ENCODE peak calls at places on chromosomes 4 and X, in six cellular contexts. I is neuronal stem cell, B is mesenchymal stem cell, V is IMR-90, R is mesendoderm, E is H1. U is an unnamed sample.

GRCh38 chrX:24657671-24658410 is 10.7 kb upstream of the PCYT1B start:
- DNase-seq in B (no peak), I (no peak), R (no peak), V (no peak), E (no peak), U (no peak)

GRCh38 chr4:145195167-145195952 is 15.0 kb upstream of the OTUD4 start:
- DNase-seq in V (no peak), B (no peak), I (no peak), E (no peak), R (peak), U (no peak)

GRCh38 chrX:42392846-42393245 is 385.1 kb downstream of the PPP1R2C start:
- DNase-seq in V (no peak), I (no peak), B (no peak), R (no peak), E (no peak), U (no peak)

GRCh38 chr4:40233227-40233626 is 36.4 kb downstream of the RHOH start:
- DNase-seq in I (no peak), E (no peak), V (no peak), R (no peak), B (no peak), U (no peak)

GRCh38 chr4:151568966-151569365 is 160.0 kb downstream of the FHIP1A start:
- DNase-seq in R (no peak), E (no peak), B (no peak), V (no peak), I (no peak), U (no peak)

GRCh38 chr4:107351196-107351595 is 315.1 kb upstream of the DKK2 start:
- DNase-seq in E (no peak), I (no peak), B (no peak), V (no peak), R (no peak), U (no peak)

GRCh38 chr4:83267121-83267834 is 17.3 kb downstream of the COQ2 start:
- DNase-seq in I (no peak), V (peak), B (no peak), E (no peak), R (no peak), U (no peak)

GRCh38 chrX:40098264-40099045 is 697 bp upstream of the BCOR start:
- DNase-seq in V (no peak), E (peak), R (peak), I (no peak), B (peak), U (peak)

GRCh38 chr4:30181512-30181911 is 538.7 kb upstream of the PCDH7 start:
- DNase-seq in E (no peak), B (no peak), V (no peak), R (no peak), I (no peak), U (no peak)

GRCh38 chr4:124111922-124112321 is 600.6 kb downstream of the ANKRD50 start:
- DNase-seq in I (peak), B (peak), V (peak), R (peak), E (no peak), U (peak)

GRCh38 chr4:139795476-139795875 is 129.9 kb downstream of the MGST2 start:
- DNase-seq in R (no peak), E (no peak), B (no peak), I (no peak), V (no peak), U (no peak)

GRCh38 chr4:65880594-65880993 is 210.3 kb upstream of the EPHA5 start:
- DNase-seq in E (no peak), I (no peak), R (no peak), B (no peak), V (no peak), U (no peak)

GRCh38 chrX:17375361-17375630 is 296 bp downstream of the NHS start:
- DNase-seq in I (no peak), E (no peak), R (no peak), V (no peak), B (no peak), U (peak)

DNA sequence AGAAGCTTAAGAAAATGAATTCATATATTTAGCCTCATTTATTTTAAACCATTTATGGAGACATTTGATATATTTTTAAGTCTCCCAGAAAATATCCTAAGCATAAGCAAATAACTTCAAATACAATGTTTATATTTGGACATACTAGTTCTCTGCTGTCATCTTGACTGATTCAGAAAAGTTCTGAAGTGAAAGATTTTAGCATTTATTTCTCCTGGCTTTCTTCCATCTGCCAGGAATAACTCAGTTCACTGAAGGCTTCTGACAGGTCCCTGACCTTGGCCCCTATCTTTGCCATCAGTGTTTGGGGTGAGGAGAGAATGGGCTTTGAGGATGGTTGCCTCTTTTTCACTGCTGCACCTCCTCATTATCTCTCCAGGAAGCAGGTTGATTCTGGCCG is 115.7 kb downstream of the SLIT2 start:
- DNase-seq in B (no peak), R (no peak), I (no peak), E (no peak), V (no peak), U (no peak)
- H2BK15ac ChIP-seq in B (no peak), R (no peak), I (no peak), E (no peak), V (no peak), U (no peak)

GRCh38 chrX:10110316-10110932 is 46.4 kb upstream of the CLCN4 start:
- DNase-seq in I (no peak), V (no peak), E (no peak), R (no peak), B (no peak), U (no peak)
- H2BK15ac ChIP-seq in I (no peak), V (no peak), E (no peak), R (no peak), B (no peak), U (no peak)

DNA sequence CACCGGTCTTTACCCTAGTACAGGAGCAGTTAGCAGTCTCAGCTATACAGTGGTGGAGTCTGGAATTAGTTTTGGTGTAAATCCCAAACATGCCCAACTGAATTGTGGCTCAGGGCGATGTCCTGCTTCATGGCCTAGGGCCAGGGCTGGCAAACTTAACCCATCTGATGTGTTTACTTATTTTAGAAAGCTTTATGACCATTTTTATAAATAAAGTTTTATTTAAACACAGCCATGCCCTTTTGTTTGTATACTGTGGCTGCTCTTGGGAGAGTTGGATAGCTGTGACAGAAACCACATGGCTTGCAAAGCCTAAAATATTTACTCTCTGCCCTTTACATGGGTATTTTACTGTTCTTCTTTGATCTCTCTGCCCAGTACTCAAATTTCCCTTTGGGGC is 7.1 kb downstream of the FRMPD4 start:
- DNase-seq in E (no peak), B (no peak), I (no peak), V (no peak), R (no peak), U (no peak)
- H2BK15ac ChIP-seq in E (no peak), B (no peak), I (no peak), V (no peak), R (no peak), U (no peak)

GRCh38 chrX:53669258-53669657 is 17.3 kb downstream of the HUWE1 start:
- DNase-seq in I (no peak), B (no peak), E (no peak), V (no peak), R (no peak), U (no peak)

GRCh38 chrX:53678667-53679066 is 7.9 kb downstream of the HUWE1 start:
- DNase-seq in E (no peak), I (no peak), V (no peak), R (peak), B (peak), U (no peak)

DNA sequence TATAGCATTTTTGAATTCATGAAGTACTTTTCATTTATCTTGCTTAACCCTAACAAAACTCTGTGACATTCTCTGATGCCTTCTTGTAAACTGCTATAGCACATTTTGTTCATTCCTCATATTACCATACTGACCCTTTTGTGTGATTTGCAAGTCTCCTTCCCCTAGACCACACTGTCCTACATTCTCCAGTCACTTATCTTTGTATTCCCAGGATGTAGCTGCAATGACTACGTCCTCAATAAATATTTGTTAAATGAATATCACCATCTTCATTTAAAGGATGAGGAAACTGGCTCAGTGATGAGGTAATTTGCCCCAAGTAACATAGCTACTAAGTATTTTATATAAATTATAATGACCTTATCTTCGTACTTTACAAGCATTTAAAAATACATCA is 11.9 kb downstream of the HUWE1 start:
- DNase-seq in R (no peak), V (peak), I (no peak), E (no peak), B (no peak), U (no peak)
- H2BK15ac ChIP-seq in R (no peak), V (no peak), I (no peak), E (no peak), B (no peak), U (no peak)

DNA sequence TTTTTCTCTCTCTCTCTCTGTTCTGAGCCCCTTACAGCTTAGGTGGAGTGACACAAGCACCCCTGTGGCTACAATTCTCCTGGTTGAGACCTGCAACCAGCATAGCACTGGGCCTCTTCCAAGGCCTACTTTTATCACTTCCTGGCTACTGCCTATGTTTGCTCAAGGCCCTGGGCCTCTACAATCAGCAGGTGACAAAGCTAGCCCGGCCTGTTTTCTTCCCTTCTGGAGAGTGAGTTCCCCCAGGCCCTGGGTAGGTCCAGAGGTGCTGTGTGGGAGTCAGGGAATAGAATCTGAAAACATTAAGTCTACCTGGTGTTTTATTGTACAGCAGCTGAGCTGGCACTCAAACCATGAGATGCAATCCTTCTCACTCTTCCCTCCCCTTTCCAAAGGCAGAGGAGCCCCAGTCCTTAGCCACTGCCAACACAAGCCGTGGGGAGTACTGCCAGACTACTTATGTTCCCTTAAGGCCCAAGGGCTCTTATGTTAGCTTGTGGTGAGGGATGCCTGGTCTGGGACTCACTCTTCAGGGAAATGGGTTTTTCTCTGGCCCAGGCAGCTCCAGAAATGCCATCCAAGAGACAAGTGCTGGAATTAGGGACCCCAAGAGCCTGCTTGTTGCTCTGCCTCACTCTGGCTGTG is 23.8 kb upstream of the MAGEC3 start:
- DNase-seq in V (no peak), E (no peak), R (peak), I (no peak), B (no peak), U (no peak)
- H2BK15ac ChIP-seq in V (no peak), E (no peak), R (no peak), I (no peak), B (no peak), U (no peak)

U was measured in H9.